ENCODE peak calls at places on chromosomes 16 and 17, in five cellular contexts. H, U, I, Z and P are unnamed samples.

GRCh38 chr17:1865252-1866037 is 35.6 kb downstream of the RPA1 start:
- DNase-seq in H (no peak), U (no peak), I (peak), Z (no peak), P (peak)

GRCh38 chr17:81549826-81550225 is 2.3 kb downstream of the FAAP100 start:
- DNase-seq in H (no peak), U (no peak), I (no peak), Z (no peak), P (no peak)

GRCh38 chr16:15613676-15614075 is 29.3 kb downstream of the MARF1 start:
- DNase-seq in H (no peak), U (no peak), I (peak), Z (no peak), P (no peak)

GRCh38 chr17:55348749-55349354 is 72.8 kb downstream of the MMD start:
- DNase-seq in H (peak), U (no peak), I (peak), Z (peak), P (peak)

GRCh38 chr16:19419691-19420060 is 2.0 kb downstream of the TMC5 start:
- DNase-seq in H (no peak), U (no peak), I (peak), Z (no peak), P (no peak)

GRCh38 chr17:80835816-80836657 is 155.6 kb upstream of the CHMP6 start:
- DNase-seq in H (no peak), U (no peak), I (no peak), Z (no peak), P (no peak)

GRCh38 chr17:26792486-26792885 is 501.4 kb upstream of the WSB1 start:
- DNase-seq in H (no peak), U (no peak), I (no peak), Z (no peak), P (no peak)

GRCh38 chr17:62735027-62735651 is 73.0 kb downstream of the MARCHF10 start:
- DNase-seq in H (no peak), U (no peak), I (no peak), Z (no peak), P (no peak)

GRCh38 chr17:46727572-46728348 is 90.7 kb downstream of the WNT3 start:
- DNase-seq in H (peak), U (no peak), I (peak), Z (no peak), P (no peak)

GRCh38 chr16:87326151-87326571 is 9.0 kb upstream of the C16orf95 start:
- DNase-seq in H (no peak), U (no peak), I (no peak), Z (no peak), P (no peak)

GRCh38 chr16:50547944-50548658 is at the start of gene NKD1:
- DNase-seq in H (no peak), U (peak), I (peak), Z (peak), P (peak)

GRCh38 chr17:67829331-67829730 is 4.0 kb downstream of the BPTF start:
- DNase-seq in H (no peak), U (no peak), I (peak), Z (no peak), P (no peak)

GRCh38 chr17:66834919-66835454 is at the start of gene CACNG5:
- DNase-seq in H (no peak), U (no peak), I (peak), Z (no peak), P (no peak)

GRCh38 chr16:65786916-65787315 is 579.6 kb upstream of the CDH5 start:
- DNase-seq in H (no peak), U (peak), I (no peak), Z (peak), P (no peak)

GRCh38 chr16:48193846-48194245 is 38.1 kb upstream of the ABCC12 start:
- DNase-seq in H (no peak), U (no peak), I (no peak), Z (no peak), P (no peak)

GRCh38 chr17:82917656-82918345 is 78.0 kb upstream of the ZNF750 start:
- DNase-seq in H (no peak), U (no peak), I (no peak), Z (no peak), P (peak)

GRCh38 chr17:1043601-1044251 is 46.8 kb downstream of the TIMM22 start:
- DNase-seq in H (no peak), U (peak), I (no peak), Z (peak), P (no peak)

GRCh38 chr17:78242024-78242742 is 10.8 kb downstream of the TMEM235 start:
- DNase-seq in H (no peak), U (no peak), I (no peak), Z (no peak), P (no peak)

GRCh38 chr17:9035249-9035648 is 13.9 kb downstream of the NTN1 start:
- DNase-seq in H (no peak), U (no peak), I (no peak), Z (no peak), P (no peak)

GRCh38 chr16:82651921-82652601 is 25.3 kb downstream of the CDH13 start:
- DNase-seq in H (no peak), U (no peak), I (no peak), Z (no peak), P (peak)

GRCh38 chr17:65170839-65171238 is 33.7 kb downstream of the RGS9 start:
- DNase-seq in H (no peak), U (peak), I (no peak), Z (no peak), P (no peak)

GRCh38 chr16:69564845-69565610 is 738 bp upstream of the NFAT5 start:
- DNase-seq in H (no peak), U (no peak), I (no peak), Z (no peak), P (no peak)

GRCh38 chr17:61285483-61286320 is 113.9 kb upstream of the TBX2 start:
- DNase-seq in H (peak), U (peak), I (no peak), Z (no peak), P (no peak)

GRCh38 chr17:1590031-1590746 is 27.6 kb upstream of the PITPNA start:
- DNase-seq in H (peak), U (peak), I (peak), Z (peak), P (no peak)

GRCh38 chr16:31480851-31481250 is 2.1 kb upstream of the SLC5A2 start:
- DNase-seq in H (no peak), U (peak), I (no peak), Z (no peak), P (no peak)

GRCh38 chr17:50201226-50201854 is at the start of gene COL1A1:
- DNase-seq in H (no peak), U (peak), I (no peak), Z (peak), P (no peak)

GRCh38 chr17:78001182-78001581 is 42.7 kb downstream of the TNRC6C start:
- DNase-seq in H (no peak), U (no peak), I (no peak), Z (no peak), P (no peak)

GRCh38 chr17:45029758-45030423 is 21.5 kb downstream of the DCAKD start:
- DNase-seq in H (no peak), U (no peak), I (no peak), Z (no peak), P (no peak)

GRCh38 chr17:28228109-28228840 is 90.7 kb upstream of the TMEM97 start:
- DNase-seq in H (no peak), U (no peak), I (no peak), Z (no peak), P (no peak)

GRCh38 chr17:4326608-4327007 is 39.9 kb downstream of the UBE2G1 start:
- DNase-seq in H (no peak), U (no peak), I (no peak), Z (no peak), P (no peak)

GRCh38 chr16:77299395-77299794 is 100.2 kb downstream of the SYCE1L start:
- DNase-seq in H (no peak), U (no peak), I (no peak), Z (no peak), P (no peak)

GRCh38 chr17:1123397-1124237 is 56.2 kb downstream of the ABR start:
- DNase-seq in H (no peak), U (no peak), I (no peak), Z (no peak), P (no peak)

GRCh38 chr17:32515677-32516383 is 29.0 kb downstream of the CDK5R1 start:
- DNase-seq in H (no peak), U (no peak), I (no peak), Z (no peak), P (no peak)

GRCh38 chr16:74297296-74297665 is 667 bp downstream of the PSMD7 start:
- DNase-seq in H (no peak), U (no peak), I (peak), Z (no peak), P (peak)

GRCh38 chr16:2785101-2785991 is 2.0 kb downstream of the PRSS33 start:
- DNase-seq in H (no peak), U (no peak), I (no peak), Z (no peak), P (no peak)
- TF ChIP-seq CTCF in H (peak), U (no peak), I (peak), Z (no peak), P (peak)

GRCh38 chr16:89319883-89320716 is 102.6 kb downstream of the ZNF778 start:
- DNase-seq in H (no peak), U (no peak), I (peak), Z (peak), P (no peak)

GRCh38 chr16:89320717-89321501 is 103.4 kb downstream of the ZNF778 start:
- DNase-seq in H (no peak), U (peak), I (peak), Z (no peak), P (no peak)

GRCh38 chr16:89324056-89325010 is 106.8 kb downstream of the ZNF778 start:
- DNase-seq in H (no peak), U (no peak), I (no peak), Z (no peak), P (no peak)

GRCh38 chr16:89323120-89323960 is 105.8 kb downstream of the ZNF778 start:
- DNase-seq in H (no peak), U (no peak), I (no peak), Z (no peak), P (no peak)

GRCh38 chr16:89322381-89323119 is 105.0 kb downstream of the ZNF778 start:
- DNase-seq in H (peak), U (no peak), I (no peak), Z (peak), P (no peak)
- H3K27ac ChIP-seq in H (peak), U (peak), I (peak), Z (peak), P (peak)

GRCh38 chr17:2946130-2946529 is 117.3 kb downstream of the OR1D5 start:
- DNase-seq in H (no peak), U (no peak), I (no peak), Z (no peak), P (no peak)

GRCh38 chr17:2949469-2950044 is 113.8 kb downstream of the OR1D5 start:
- DNase-seq in H (no peak), U (no peak), I (peak), Z (no peak), P (no peak)

GRCh38 chr17:2948721-2949468 is 114.5 kb downstream of the OR1D5 start:
- DNase-seq in H (no peak), U (no peak), I (no peak), Z (no peak), P (no peak)

GRCh38 chr17:2947588-2947950 is 115.8 kb downstream of the OR1D5 start:
- DNase-seq in H (no peak), U (no peak), I (no peak), Z (no peak), P (no peak)

DNA sequence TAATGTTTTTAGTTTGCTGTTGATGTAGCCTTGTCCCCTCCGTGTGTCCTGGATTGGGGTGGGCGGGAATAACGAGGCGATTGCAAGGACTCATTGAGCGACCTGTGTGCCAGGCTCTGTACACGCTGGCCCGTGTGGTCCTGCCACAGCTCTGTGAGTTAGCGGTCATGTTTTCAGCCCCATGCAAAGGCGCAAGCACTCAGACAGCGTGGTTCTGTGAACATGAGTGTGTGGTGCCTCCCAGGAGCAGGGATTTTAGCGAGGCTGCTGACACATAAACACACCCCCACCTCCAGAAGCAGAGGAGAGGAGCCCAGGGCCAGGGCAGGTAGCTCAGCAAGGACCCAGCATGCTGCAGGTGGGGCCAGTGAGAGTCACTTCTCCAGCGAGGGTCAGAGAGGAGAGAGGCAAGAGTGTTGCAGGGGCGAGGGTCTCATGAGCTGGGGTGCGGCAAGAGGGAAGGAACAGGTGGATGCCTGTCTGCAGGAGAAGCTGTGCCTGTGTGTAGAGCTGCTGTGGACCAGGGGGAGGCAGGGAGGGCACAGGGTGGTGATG is 115.3 kb downstream of the OR1D5 start:
- DNase-seq in H (no peak), U (no peak), I (no peak), Z (no peak), P (no peak)
- TF ChIP-seq CTCF in H (no peak), U (no peak), I (no peak), Z (no peak), P (no peak)

DNA sequence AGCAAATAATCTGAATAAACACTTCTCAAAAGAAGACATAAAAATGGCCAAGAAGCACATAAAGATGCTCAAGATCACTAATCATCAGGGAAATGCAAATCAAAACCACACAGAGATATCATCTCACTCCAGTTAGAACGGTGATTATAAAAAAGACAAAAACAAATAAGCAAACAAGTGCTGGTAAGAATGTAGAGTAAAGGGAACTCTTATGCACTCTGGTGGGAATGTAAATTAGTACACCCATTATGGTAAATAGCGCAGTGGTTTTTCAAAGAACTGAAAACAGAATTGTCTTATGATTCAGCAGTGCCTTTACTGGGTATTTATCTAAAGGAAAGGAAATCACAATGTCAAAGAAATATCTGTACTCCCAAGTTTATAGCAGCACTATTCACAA is 343.2 kb downstream of the HAPSTR1 start:
- DNase-seq in H (no peak), U (no peak), I (no peak), Z (no peak), P (no peak)
- H3K27ac ChIP-seq in H (no peak), U (no peak), I (no peak), Z (no peak), P (no peak)

GRCh38 chr17:41518789-41519449 is at the start of gene KRT15:
- DNase-seq in H (no peak), U (no peak), I (peak), Z (no peak), P (no peak)
- TF ChIP-seq CTCF in H (no peak), U (no peak), I (no peak), Z (no peak), P (no peak)

DNA sequence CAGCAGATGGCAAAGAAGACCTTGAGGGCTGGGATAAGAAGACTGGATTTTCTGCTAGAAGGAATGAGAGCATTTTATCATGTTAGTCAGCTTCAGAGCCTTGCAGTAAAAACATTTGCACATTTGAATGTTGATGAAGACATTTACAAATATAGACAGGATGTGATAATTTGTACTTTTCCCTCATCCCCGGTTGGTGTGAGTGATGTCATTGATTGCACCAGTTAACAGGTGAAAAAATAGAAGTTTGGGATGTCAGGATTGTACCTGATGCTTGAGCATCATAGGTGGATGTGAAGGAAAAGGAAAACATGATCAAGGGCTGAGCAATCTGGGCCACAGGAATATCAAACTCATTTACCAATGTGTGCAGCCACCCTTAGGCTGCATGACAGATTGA is 22.7 kb upstream of the MAPK3 start:
- DNase-seq in H (no peak), U (no peak), I (no peak), Z (no peak), P (no peak)
- H3K27ac ChIP-seq in H (no peak), U (no peak), I (no peak), Z (no peak), P (no peak)

GRCh38 chr17:56866496-56866895 is 32.5 kb downstream of the DGKE start:
- DNase-seq in H (no peak), U (no peak), I (no peak), Z (no peak), P (no peak)
- TF ChIP-seq CTCF in H (no peak), U (no peak), I (peak), Z (no peak), P (peak)

DNA sequence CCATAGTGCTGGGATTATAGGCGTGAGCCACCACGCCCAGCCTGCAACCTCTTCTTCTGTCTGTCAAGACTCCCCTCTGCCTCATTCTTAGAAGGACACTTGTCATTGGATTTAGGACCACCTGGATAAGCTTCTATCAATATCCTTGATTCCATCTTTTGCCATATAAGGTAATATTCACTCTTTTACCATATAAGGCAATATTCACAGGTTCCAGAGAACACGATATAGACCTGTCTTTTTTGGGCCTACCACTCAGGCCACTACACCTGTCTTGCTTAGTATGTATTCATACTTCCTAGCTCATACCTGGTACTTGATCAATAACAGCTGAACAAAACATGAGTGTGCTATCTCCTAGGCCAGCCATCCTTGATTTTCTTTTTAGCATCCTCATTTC is 149.2 kb upstream of the TOX3 start:
- DNase-seq in H (no peak), U (no peak), I (no peak), Z (no peak), P (no peak)
- H3K27ac ChIP-seq in H (no peak), U (no peak), I (no peak), Z (no peak), P (no peak)

DNA sequence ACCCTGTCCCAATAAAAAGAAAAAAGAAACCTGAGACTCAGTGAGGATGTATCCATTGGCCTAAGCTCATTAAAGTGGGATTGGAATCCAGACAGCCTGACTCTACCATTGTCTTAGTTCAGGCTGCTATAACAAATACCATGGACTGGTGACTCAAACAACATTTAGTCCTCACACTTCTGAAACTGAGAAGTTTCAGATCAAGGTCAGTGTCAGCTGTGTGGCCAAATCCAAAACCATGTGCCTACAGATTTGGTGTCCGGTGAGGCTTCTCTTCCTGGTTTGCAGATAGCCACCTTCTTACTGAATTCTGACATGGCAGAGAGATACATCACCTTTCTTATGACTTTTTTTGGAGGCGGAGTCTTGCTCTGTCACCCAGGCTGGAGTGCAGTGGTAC is 53.3 kb upstream of the KDM8 start:
- DNase-seq in H (no peak), U (no peak), I (no peak), Z (no peak), P (no peak)
- TF ChIP-seq CTCF in H (no peak), U (no peak), I (no peak), Z (no peak), P (no peak)